ENCODE peak calls at places on chromosomes 13 and 19, in five cellular contexts. L is foreskin fibroblast, S is cardiac fibroblast, E is ascending aorta, J is IMR-90. G is an unnamed sample.

GRCh38 chr19:34579281-34580054 is 97.5 kb downstream of the SCGB2B2 start:
- DNase-seq in E (no peak), S (no peak), L (no peak), J (no peak), G (no peak)

GRCh38 chr13:47480121-47480520 is 521.0 kb downstream of the SUCLA2 start:
- DNase-seq in J (peak), E (no peak), L (peak), S (peak), G (no peak)

GRCh38 chr13:74221752-74222151 is 87.5 kb upstream of the KLF12 start:
- DNase-seq in L (no peak), E (no peak), J (no peak), S (no peak), G (no peak)

GRCh38 chr13:46386996-46387851 is at the start of gene RUBCNL:
- DNase-seq in L (no peak), S (no peak), E (no peak), J (no peak), G (peak)

GRCh38 chr13:106376411-106377112 is 158.9 kb downstream of the EFNB2 start:
- DNase-seq in E (peak), S (peak), J (peak), L (peak), G (no peak)

GRCh38 chr13:50779443-50780200 is 63.9 kb downstream of the DLEU7 start:
- DNase-seq in S (no peak), J (no peak), E (no peak), L (no peak), G (no peak)

GRCh38 chr13:33644607-33645543 is 173.1 kb upstream of the RFC3 start:
- DNase-seq in E (no peak), J (peak), L (no peak), S (peak), G (no peak)

GRCh38 chr19:13804830-13805683 is 9.8 kb downstream of the ZSWIM4 start:
- DNase-seq in J (no peak), E (no peak), S (no peak), L (no peak), G (no peak)

GRCh38 chr13:27375686-27376326 is 48.6 kb upstream of the GTF3A start:
- DNase-seq in E (peak), S (peak), J (peak), L (peak), G (peak)

GRCh38 chr13:20353973-20354372 is 121.9 kb upstream of the GJB6 start:
- DNase-seq in J (peak), L (no peak), E (no peak), S (peak), G (no peak)
- TF ChIP-seq CTCF in J (peak), L (no peak), E (no peak), S (peak), G (peak)

GRCh38 chr13:67735651-67736050 is 505.5 kb upstream of the PCDH9 start:
- DNase-seq in J (no peak), S (no peak), L (no peak), E (no peak), G (no peak)

GRCh38 chr13:67742478-67742877 is 512.3 kb upstream of the PCDH9 start:
- DNase-seq in E (no peak), S (no peak), J (no peak), L (no peak), G (no peak)

GRCh38 chr13:67740871-67741475 is 510.8 kb upstream of the PCDH9 start:
- DNase-seq in S (no peak), E (no peak), J (no peak), L (no peak), G (no peak)

GRCh38 chr13:67736646-67737420 is 506.7 kb upstream of the PCDH9 start:
- DNase-seq in E (no peak), S (peak), J (peak), L (peak), G (peak)
- TF ChIP-seq CTCF in E (no peak), S (no peak), J (peak), L (no peak), G (peak)

GRCh38 chr19:3852614-3853254 is 16.1 kb downstream of the ZFR2 start:
- DNase-seq in L (peak), J (peak), S (peak), E (no peak), G (no peak)
- TF ChIP-seq CTCF in L (no peak), J (peak), S (peak), E (no peak), G (peak)

DNA sequence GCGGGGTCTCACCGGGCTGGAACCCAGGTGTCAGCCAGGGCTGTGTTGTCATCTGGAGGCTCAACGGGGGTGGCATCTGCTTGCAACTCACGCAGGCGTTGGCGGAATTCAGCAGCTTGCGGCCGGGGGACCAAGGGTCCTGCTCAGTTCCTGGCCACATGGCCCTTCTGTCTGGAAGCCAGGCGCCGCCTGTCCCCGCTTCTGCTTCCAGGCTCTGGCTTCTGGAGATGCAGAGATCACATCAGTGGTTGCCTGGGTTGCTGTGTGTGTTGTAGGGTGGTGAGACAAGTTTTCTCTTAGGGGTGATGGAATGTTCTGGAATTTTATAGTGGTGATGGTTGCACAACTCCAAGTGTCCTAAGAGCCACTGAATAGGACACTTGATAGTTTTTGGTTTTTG is 5.0 kb downstream of the ADAT3 start:
- DNase-seq in L (peak), S (peak), J (peak), E (no peak), G (no peak)
- TF ChIP-seq CTCF in L (no peak), S (no peak), J (no peak), E (no peak), G (no peak)

DNA sequence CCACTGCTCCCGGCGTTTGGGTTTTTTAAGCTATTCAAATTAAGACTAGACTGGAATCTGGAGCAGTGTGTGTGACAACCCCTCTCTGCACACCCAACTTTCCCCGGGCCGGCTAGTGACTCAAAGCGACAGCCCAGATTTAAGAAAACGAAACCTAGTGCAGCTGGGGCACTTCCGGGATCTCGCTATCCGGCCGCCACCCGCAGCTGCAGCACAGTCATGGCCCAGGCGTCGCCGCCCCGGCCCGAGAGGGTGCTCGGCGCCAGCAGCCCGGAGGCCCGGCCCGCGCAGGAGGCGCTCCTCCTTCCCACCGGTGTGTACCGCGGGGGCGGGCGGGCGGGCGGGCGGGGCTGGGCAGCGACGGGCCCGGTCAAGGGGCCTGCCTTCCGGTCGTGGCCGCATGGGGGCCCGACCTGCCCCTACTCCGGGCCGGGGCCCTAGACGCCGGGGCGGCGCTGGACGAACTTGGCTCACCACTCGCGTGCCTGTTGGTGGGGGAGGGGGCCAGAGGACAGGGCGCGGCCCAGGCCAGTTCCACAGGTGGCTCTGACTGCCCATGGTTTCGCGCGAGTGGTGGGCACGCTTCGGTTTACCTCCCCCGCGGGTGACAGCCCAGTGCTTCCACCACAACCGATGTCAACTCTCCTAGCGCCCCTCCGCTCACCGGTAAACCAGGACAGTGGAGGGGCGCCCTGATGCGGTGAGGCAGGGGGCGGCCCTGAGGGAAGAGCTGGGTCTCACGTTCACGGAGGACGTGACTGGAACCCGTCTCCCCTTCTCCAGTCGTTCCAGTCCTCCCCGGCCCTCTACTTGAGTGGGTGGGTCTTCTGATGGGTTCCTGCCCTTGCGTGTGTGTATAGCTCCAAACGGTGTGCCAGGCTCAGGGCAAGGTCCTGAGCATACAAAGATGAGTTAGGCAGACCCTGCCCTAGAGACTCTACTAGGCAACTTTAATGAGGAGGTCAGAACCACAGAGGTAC is at the start of gene PHF11:
- DNase-seq in J (peak), S (peak), E (peak), L (peak), G (peak)
- TF ChIP-seq CTCF in J (no peak), S (no peak), E (peak), L (no peak), G (peak)

GRCh38 chr19:44509478-44509877 is 9.2 kb upstream of the ZNF180 start:
- DNase-seq in J (no peak), S (no peak), E (no peak), L (no peak), G (no peak)

GRCh38 chr19:44517146-44517545 is 12.3 kb downstream of the CEACAM20 start:
- DNase-seq in E (no peak), L (no peak), S (no peak), J (peak), G (no peak)

GRCh38 chr19:44515907-44516306 is 13.6 kb downstream of the CEACAM20 start:
- DNase-seq in E (no peak), L (no peak), J (no peak), S (no peak), G (no peak)

GRCh38 chr19:44515031-44515430 is 14.4 kb downstream of the CEACAM20 start:
- DNase-seq in S (no peak), E (no peak), L (no peak), J (no peak), G (no peak)

GRCh38 chr19:44512326-44513298 is 12.3 kb upstream of the ZNF180 start:
- DNase-seq in L (peak), J (peak), E (no peak), S (peak), G (peak)
- TF ChIP-seq CTCF in L (peak), J (peak), E (no peak), S (peak), G (peak)

GRCh38 chr19:2254052-2254872 is 2.0 kb downstream of the JSRP1 start:
- DNase-seq in J (peak), S (peak), E (no peak), L (no peak), G (peak)
- TF ChIP-seq CTCF in J (peak), S (peak), E (no peak), L (peak), G (peak)

GRCh38 chr19:52351512-52351911 is 15.5 kb downstream of the ZNF610 start:
- DNase-seq in E (no peak), J (no peak), S (no peak), L (no peak), G (peak)
- TF ChIP-seq CTCF in E (no peak), J (no peak), S (no peak), L (no peak), G (peak)

G was measured in neural crest cell.